ENCODE peak calls at places on chromosomes 3 and 15, in six cellular contexts. H is stimulated activated naive B cell treated with anti-CD40 and anti-IgM and Interleukin-4, amounts not matched to agents 10 μg/mL and 1 μg/mL and 100 μg/mL, for 72 hours; J is OCI-LY7; X is left cardiac atrium; B is globus pallidus; F is heart left ventricle. C is an unnamed sample.

GRCh38 chr3:42961633-42962032 is 17.5 kb upstream of the GASK1A start:
- DNase-seq in J (peak), X (peak), B (peak), H (no peak), F (no peak), C (peak)

GRCh38 chr15:40633178-40633577 is 39.1 kb downstream of the KNL1 start:
- DNase-seq in B (no peak), H (no peak), F (no peak), J (no peak), X (no peak), C (no peak)

GRCh38 chr3:151169700-151170224 is 33.3 kb downstream of the GPR171 start:
- DNase-seq in B (peak), F (peak), J (no peak), X (peak), H (peak), C (peak)

GRCh38 chr3:121690777-121691405 is 30.2 kb upstream of the HCLS1 start:
- DNase-seq in J (peak), B (no peak), X (no peak), H (no peak), F (no peak), C (peak)

GRCh38 chr3:48194446-48195071 is 6.3 kb upstream of the CDC25A start:
- DNase-seq in X (peak), H (no peak), F (peak), B (peak), J (peak), C (peak)

GRCh38 chr3:1703169-1703568 is 395.5 kb upstream of the CNTN4 start:
- DNase-seq in J (no peak), F (no peak), H (no peak), B (no peak), X (no peak), C (no peak)

GRCh38 chr15:84979651-84980050 is 2.0 kb upstream of the PDE8A start:
- DNase-seq in X (peak), F (peak), H (no peak), B (peak), J (no peak), C (no peak)

GRCh38 chr3:187999821-188000220 is 154.1 kb upstream of the LPP start:
- DNase-seq in F (no peak), H (no peak), X (no peak), J (peak), B (no peak), C (no peak)

GRCh38 chr3:172461530-172462138 is 13.4 kb upstream of the GHSR start:
- DNase-seq in J (peak), H (no peak), B (peak), F (no peak), X (no peak), C (peak)

GRCh38 chr3:107629556-107629955 is 106.8 kb downstream of the BBX start:
- DNase-seq in H (no peak), X (no peak), B (no peak), F (no peak), J (no peak), C (no peak)

GRCh38 chr3:194577985-194578905 is 55.0 kb downstream of the TMEM44 start:
- DNase-seq in B (no peak), J (no peak), H (no peak), X (peak), F (peak), C (no peak)

GRCh38 chr15:89912674-89913396 is at the start of gene ARPIN:
- DNase-seq in H (no peak), X (peak), J (no peak), B (peak), F (peak), C (no peak)

GRCh38 chr15:80803580-80804525 is 24.7 kb downstream of the CEMIP start:
- DNase-seq in J (no peak), F (no peak), X (no peak), B (no peak), H (no peak), C (no peak)

GRCh38 chr15:29270169-29270955 is 740 bp upstream of the NSMCE3 start:
- DNase-seq in H (no peak), F (no peak), X (no peak), B (peak), J (peak), C (peak)

GRCh38 chr3:42658091-42658770 is 4.7 kb downstream of the ZBTB47 start:
- DNase-seq in X (peak), J (no peak), H (no peak), B (no peak), F (no peak), C (no peak)

GRCh38 chr3:194404365-194405140 is 5.5 kb upstream of the GP5 start:
- DNase-seq in J (peak), X (no peak), H (no peak), F (no peak), B (peak), C (peak)

GRCh38 chr3:194865595-194865994 is 179.9 kb downstream of the FAM43A start:
- DNase-seq in H (no peak), F (no peak), B (no peak), J (no peak), X (no peak), C (no peak)

GRCh38 chr3:69856965-69857364 is 117.7 kb downstream of the MITF start:
- DNase-seq in J (no peak), B (no peak), F (no peak), H (no peak), X (no peak), C (no peak)

GRCh38 chr3:157499342-157499963 is 3.8 kb downstream of the VEPH1 start:
- DNase-seq in B (no peak), X (peak), H (no peak), F (peak), J (no peak), C (no peak)

GRCh38 chr15:80109388-80109787 is 43.4 kb upstream of the FAH start:
- DNase-seq in J (no peak), X (no peak), H (no peak), F (no peak), B (no peak), C (no peak)

GRCh38 chr15:37046876-37047614 is 53.3 kb downstream of the MEIS2 start:
- DNase-seq in B (no peak), J (no peak), X (no peak), H (no peak), F (no peak), C (no peak)

GRCh38 chr15:38526158-38526557 is 38.5 kb downstream of the RASGRP1 start:
- DNase-seq in J (no peak), B (no peak), X (no peak), H (no peak), F (no peak), C (no peak)

GRCh38 chr3:11582123-11582968 is 61.4 kb downstream of the VGLL4 start:
- DNase-seq in H (no peak), B (peak), J (peak), X (peak), F (peak), C (peak)

GRCh38 chr3:50490438-50490970 is 12.9 kb downstream of the CACNA2D2 start:
- DNase-seq in J (peak), F (no peak), X (no peak), H (no peak), B (no peak), C (no peak)

GRCh38 chr15:29170496-29170895 is 99.1 kb downstream of the NSMCE3 start:
- DNase-seq in B (peak), X (no peak), H (no peak), F (no peak), J (no peak), C (peak)

GRCh38 chr15:84734794-84735479 is 13.5 kb upstream of the ZNF592 start:
- DNase-seq in H (peak), B (peak), J (peak), F (peak), X (no peak), C (peak)

GRCh38 chr3:55481918-55482495 is 5.1 kb downstream of the WNT5A start:
- DNase-seq in B (no peak), J (no peak), H (no peak), F (peak), X (no peak), C (no peak)

GRCh38 chr15:76206325-76206976 is 104.8 kb downstream of the ETFA start:
- DNase-seq in X (peak), J (no peak), H (no peak), B (peak), F (peak), C (peak)

GRCh38 chr3:172557515-172558220 is 34.4 kb upstream of the TNFSF10 start:
- DNase-seq in F (no peak), B (no peak), H (no peak), J (no peak), X (no peak), C (no peak)

GRCh38 chr3:126493051-126493450 is 17.4 kb upstream of the ZXDC start:
- DNase-seq in H (no peak), F (no peak), X (no peak), B (no peak), J (no peak), C (no peak)